ENCODE peak calls at places on chromosome 21, in six cellular contexts. K, Q, L, C, O and V are unnamed samples.
A peak's percentile ranks its signal among the peaks of the same experiment; 100 is the strongest.

GRCh38 chr21:33931799-33932390 is 16.3 kb upstream of the ATP5PO start:
- DNase-seq in K (no peak), Q (no peak), L (no peak), C (no peak), O (no peak), V (no peak)

GRCh38 chr21:33840771-33841170 is 74.8 kb downstream of the ATP5PO start:
- DNase-seq in K (no peak), Q (no peak), L (no peak), C (no peak), O (no peak), V (no peak)

GRCh38 chr21:37412603-37413360 is 46.2 kb downstream of the DYRK1A start:
- DNase-seq in K (no peak), Q (no peak), L (no peak), C (no peak), O (no peak), V (no peak)

GRCh38 chr21:37871121-37871862 is 45.0 kb downstream of the KCNJ6 start:
- DNase-seq in K (no peak), Q (no peak), L (peak; percentile 18), C (no peak), O (no peak), V (peak; percentile 20)

GRCh38 chr21:32698971-32699693 is 28.7 kb downstream of the SYNJ1 start:
- DNase-seq in K (no peak), Q (no peak), L (no peak), C (no peak), O (no peak), V (no peak)

GRCh38 chr21:37208056-37208705 is 59.0 kb downstream of the VPS26C start:
- DNase-seq in K (no peak), Q (peak; percentile 56), L (no peak), C (no peak), O (no peak), V (no peak)

GRCh38 chr21:42465008-42465878 is 30.8 kb downstream of the RSPH1 start:
- DNase-seq in K (peak; percentile 81), Q (no peak), L (no peak), C (no peak), O (no peak), V (peak; percentile 21)

GRCh38 chr21:46557919-46558392 is 46.9 kb downstream of the S100B start:
- DNase-seq in K (no peak), Q (no peak), L (no peak), C (no peak), O (no peak), V (no peak)

GRCh38 chr21:16608209-16608830 is 878.5 kb downstream of the USP25 start:
- DNase-seq in K (no peak), Q (no peak), L (no peak), C (no peak), O (no peak), V (no peak)

GRCh38 chr21:23936224-23936623 is 1671.1 kb downstream of the MRPL39 start:
- DNase-seq in K (no peak), Q (peak; percentile 39), L (no peak), C (no peak), O (no peak), V (no peak)

GRCh38 chr21:46171996-46172862 is 12.0 kb downstream of the SPATC1L start:
- DNase-seq in K (no peak), Q (no peak), L (no peak), C (no peak), O (no peak), V (no peak)

GRCh38 chr21:21232320-21232719 is 234.1 kb downstream of the NCAM2 start:
- DNase-seq in K (no peak), Q (peak; percentile 10), L (peak; percentile 50), C (no peak), O (no peak), V (no peak)

GRCh38 chr21:34890724-34891609 is 158.1 kb downstream of the RUNX1 start:
- DNase-seq in K (no peak), Q (peak; percentile 20), L (no peak), C (no peak), O (no peak), V (no peak)

GRCh38 chr21:37532868-37533780 is 166.6 kb downstream of the DYRK1A start:
- DNase-seq in K (peak; percentile 82), Q (no peak), L (no peak), C (no peak), O (no peak), V (no peak)

GRCh38 chr21:36260802-36261201 is 59.2 kb upstream of the MORC3 start:
- DNase-seq in K (no peak), Q (no peak), L (no peak), C (no peak), O (no peak), V (no peak)

GRCh38 chr21:26842976-26843911 is 2.0 kb downstream of the ADAMTS1 start:
- DNase-seq in K (no peak), Q (peak; percentile 72), L (peak; percentile 95), C (no peak), O (no peak), V (peak; percentile 83)

GRCh38 chr21:41783476-41784150 is 16.8 kb upstream of the RIPK4 start:
- DNase-seq in K (peak; percentile 95), Q (no peak), L (no peak), C (no peak), O (no peak), V (no peak)

GRCh38 chr21:43835861-43836260 is 29.2 kb upstream of the AGPAT3 start:
- DNase-seq in K (no peak), Q (peak; percentile 12), L (no peak), C (no peak), O (no peak), V (no peak)

GRCh38 chr21:45384656-45385548 is 20.1 kb upstream of the COL18A1 start:
- DNase-seq in K (no peak), Q (no peak), L (no peak), C (no peak), O (no peak), V (no peak)

GRCh38 chr21:45080639-45081414 is 6.4 kb downstream of the ADARB1 start:
- DNase-seq in K (no peak), Q (no peak), L (no peak), C (no peak), O (peak; percentile 26), V (no peak)

GRCh38 chr21:27246741-27247140 is 279.9 kb upstream of the ADAMTS5 start:
- DNase-seq in K (no peak), Q (no peak), L (no peak), C (no peak), O (no peak), V (no peak)

GRCh38 chr21:30227633-30228404 is 11.9 kb upstream of the CLDN8 start:
- DNase-seq in K (peak; percentile 97), Q (no peak), L (peak; percentile 39), C (no peak), O (no peak), V (peak; percentile 85)